ENCODE peak calls at places on chromosome 1, in seven cellular contexts. Q, P, I, A, V, X and O are unnamed samples.

GRCh38 chr1:185317034-185317885 is at the start of gene IVNS1ABP:
- DNase-seq in Q (peak), P (peak), I (peak), A (peak), V (peak), X (peak), O (peak)

GRCh38 chr1:217721692-217722091 is 90.5 kb downstream of the SPATA17 start:
- DNase-seq in Q (no peak), P (peak), I (no peak), A (no peak), V (no peak), X (no peak), O (no peak)

GRCh38 chr1:210201671-210202070 is 30.9 kb upstream of the SERTAD4 start:
- DNase-seq in Q (no peak), P (peak), I (no peak), A (no peak), V (no peak), X (no peak), O (no peak)

GRCh38 chr1:181554465-181554864 is 71.1 kb downstream of the CACNA1E start:
- DNase-seq in Q (no peak), P (no peak), I (no peak), A (no peak), V (no peak), X (no peak), O (no peak)

GRCh38 chr1:17992800-17993199 is 114.8 kb upstream of the IGSF21 start:
- DNase-seq in Q (no peak), P (no peak), I (no peak), A (no peak), V (no peak), X (no peak), O (no peak)

GRCh38 chr1:186094170-186094569 is 280.9 kb downstream of the TPR start:
- DNase-seq in Q (peak), P (peak), I (no peak), A (no peak), V (no peak), X (no peak), O (no peak)

GRCh38 chr1:74835046-74835445 is 102.1 kb downstream of the TYW3 start:
- DNase-seq in Q (peak), P (no peak), I (no peak), A (no peak), V (no peak), X (no peak), O (no peak)

GRCh38 chr1:93608188-93609109 is 73.2 kb downstream of the BCAR3 start:
- DNase-seq in Q (peak), P (no peak), I (no peak), A (no peak), V (no peak), X (no peak), O (no peak)

GRCh38 chr1:85623061-85623471 is 42.5 kb downstream of the CCN1 start:
- DNase-seq in Q (peak), P (peak), I (no peak), A (no peak), V (no peak), X (peak), O (no peak)

GRCh38 chr1:65792671-65793358 is at the start of gene PDE4B:
- DNase-seq in Q (peak), P (no peak), I (no peak), A (no peak), V (no peak), X (no peak), O (no peak)

GRCh38 chr1:236102611-236103010 is 37.7 kb upstream of the NID1 start:
- DNase-seq in Q (no peak), P (no peak), I (no peak), A (no peak), V (no peak), X (no peak), O (no peak)

GRCh38 chr1:59177756-59178155 is 119.1 kb upstream of the FGGY start:
- DNase-seq in Q (no peak), P (no peak), I (no peak), A (no peak), V (no peak), X (no peak), O (peak)

GRCh38 chr1:232627645-232628334 is 2.1 kb downstream of the SIPA1L2 start:
- DNase-seq in Q (peak), P (peak), I (peak), A (peak), V (no peak), X (no peak), O (peak)

GRCh38 chr1:151680391-151680790 is 36.2 kb downstream of the CELF3 start:
- DNase-seq in Q (no peak), P (peak), I (no peak), A (no peak), V (no peak), X (no peak), O (no peak)

GRCh38 chr1:23424171-23424959 is at the start of gene TCEA3:
- DNase-seq in Q (no peak), P (no peak), I (no peak), A (peak), V (no peak), X (no peak), O (no peak)

GRCh38 chr1:198167436-198167934 is 10.7 kb downstream of the NEK7 start:
- DNase-seq in Q (no peak), P (peak), I (peak), A (peak), V (peak), X (no peak), O (peak)

GRCh38 chr1:229298420-229298819 is 27.5 kb downstream of the RAB4A start:
- DNase-seq in Q (no peak), P (no peak), I (no peak), A (no peak), V (no peak), X (no peak), O (no peak)

GRCh38 chr1:39676951-39677350 is 5.0 kb upstream of the NT5C1A start:
- DNase-seq in Q (no peak), P (peak), I (no peak), A (no peak), V (no peak), X (no peak), O (peak)

GRCh38 chr1:241352401-241352800 is 4.6 kb downstream of the RGS7 start:
- DNase-seq in Q (no peak), P (no peak), I (no peak), A (no peak), V (no peak), X (no peak), O (no peak)

GRCh38 chr1:208251015-208251414 is 6.8 kb upstream of the PLXNA2 start:
- DNase-seq in Q (no peak), P (no peak), I (no peak), A (no peak), V (no peak), X (no peak), O (no peak)

GRCh38 chr1:59705849-59706599 is 108.7 kb upstream of the HOOK1 start:
- DNase-seq in Q (no peak), P (no peak), I (no peak), A (no peak), V (no peak), X (no peak), O (peak)

GRCh38 chr1:153677718-153678518 is 570 bp upstream of the NPR1 start:
- DNase-seq in Q (peak), P (peak), I (peak), A (peak), V (peak), X (no peak), O (peak)

GRCh38 chr1:56291374-56291841 is 288.0 kb downstream of the PLPP3 start:
- DNase-seq in Q (no peak), P (no peak), I (no peak), A (no peak), V (no peak), X (no peak), O (no peak)

GRCh38 chr1:27960762-27961645 is 1.2 kb downstream of the XKR8 start:
- DNase-seq in Q (no peak), P (no peak), I (no peak), A (no peak), V (no peak), X (no peak), O (no peak)

GRCh38 chr1:53572061-53572801 is 113.0 kb downstream of the DMRTB1 start:
- DNase-seq in Q (no peak), P (peak), I (peak), A (no peak), V (no peak), X (peak), O (no peak)

GRCh38 chr1:84481317-84481716 is 2.3 kb downstream of the RPF1 start:
- DNase-seq in Q (no peak), P (no peak), I (no peak), A (no peak), V (no peak), X (no peak), O (no peak)

GRCh38 chr1:28329395-28330153 is 734 bp downstream of the MED18 start:
- DNase-seq in Q (peak), P (no peak), I (peak), A (no peak), V (no peak), X (no peak), O (peak)

GRCh38 chr1:13828454-13829151 is 128.6 kb downstream of the PRDM2 start:
- DNase-seq in Q (no peak), P (no peak), I (peak), A (no peak), V (no peak), X (no peak), O (peak)

GRCh38 chr1:92949937-92950817 is 11.1 kb downstream of the DIPK1A start:
- DNase-seq in Q (peak), P (peak), I (peak), A (no peak), V (no peak), X (peak), O (no peak)

GRCh38 chr1:43743206-43743605 is 35.9 kb downstream of the ST3GAL3 start:
- DNase-seq in Q (no peak), P (no peak), I (no peak), A (no peak), V (no peak), X (no peak), O (no peak)

GRCh38 chr1:162141273-162142023 is 72.0 kb downstream of the NOS1AP start:
- DNase-seq in Q (peak), P (peak), I (no peak), A (no peak), V (no peak), X (no peak), O (no peak)

GRCh38 chr1:147084273-147085096 is 87.8 kb downstream of the PRKAB2 start:
- DNase-seq in Q (peak), P (peak), I (peak), A (peak), V (peak), X (peak), O (peak)

GRCh38 chr1:89615676-89616598 is 17.0 kb upstream of the LRRC8C start:
- DNase-seq in Q (no peak), P (no peak), I (peak), A (no peak), V (no peak), X (no peak), O (peak)

GRCh38 chr1:88685239-88685604 is 1.1 kb downstream of the PKN2 start:
- DNase-seq in Q (peak), P (peak), I (no peak), A (no peak), V (no peak), X (no peak), O (no peak)

GRCh38 chr1:161498646-161499045 is 6.6 kb upstream of the FCGR2A start:
- DNase-seq in Q (no peak), P (no peak), I (no peak), A (no peak), V (no peak), X (no peak), O (no peak)